ENCODE peak calls at places on chromosomes 1 and 21, in five cellular contexts. One of them, this sample, is unnamed.

GRCh38 chr21:44979687-44980561 is 40.1 kb downstream of the SLX9 start:
- DNase-seq in OCI-LY7: no peak
- DNase-seq in activated naive CD4-positive, alpha-beta T cell: no peak
- DNase-seq in body of pancreas: no peak
- DNase-seq in EL: no peak
- DNase-seq in this sample: no peak

GRCh38 chr1:207021876-207022596 is 10.5 kb downstream of the C1orf116 start:
- DNase-seq in OCI-LY7: no peak
- DNase-seq in activated naive CD4-positive, alpha-beta T cell: no peak
- DNase-seq in EL: no peak
- DNase-seq in body of pancreas: no peak
- DNase-seq in this sample: no peak

GRCh38 chr1:225691377-225691776 is 38.5 kb upstream of the ENAH start:
- DNase-seq in OCI-LY7: no peak
- DNase-seq in body of pancreas: peak; percentile 70
- DNase-seq in activated naive CD4-positive, alpha-beta T cell: no peak
- DNase-seq in EL: no peak
- DNase-seq in this sample: no peak

GRCh38 chr1:49765034-49765433 is 258.7 kb downstream of the AGBL4 start:
- DNase-seq in EL: no peak
- DNase-seq in OCI-LY7: no peak
- DNase-seq in body of pancreas: peak; percentile 76
- DNase-seq in activated naive CD4-positive, alpha-beta T cell: no peak
- DNase-seq in this sample: no peak

GRCh38 chr1:23466423-23466989 is 17.5 kb downstream of the ASAP3 start:
- DNase-seq in EL: no peak
- DNase-seq in OCI-LY7: no peak
- DNase-seq in body of pancreas: no peak
- DNase-seq in activated naive CD4-positive, alpha-beta T cell: no peak
- DNase-seq in this sample: no peak

GRCh38 chr1:247639381-247639981 is 34.1 kb downstream of the OR2G3 start:
- DNase-seq in OCI-LY7: no peak
- DNase-seq in EL: no peak
- DNase-seq in activated naive CD4-positive, alpha-beta T cell: no peak
- DNase-seq in body of pancreas: peak; percentile 77
- DNase-seq in this sample: no peak

GRCh38 chr1:159168043-159168442 is 3.4 kb upstream of the CADM3 start:
- DNase-seq in OCI-LY7: no peak
- DNase-seq in body of pancreas: no peak
- DNase-seq in activated naive CD4-positive, alpha-beta T cell: no peak
- DNase-seq in EL: no peak
- DNase-seq in this sample: no peak

GRCh38 chr1:201883786-201884185 is 4.9 kb upstream of the SHISA4 start:
- DNase-seq in body of pancreas: peak; percentile 59
- DNase-seq in activated naive CD4-positive, alpha-beta T cell: no peak
- DNase-seq in EL: peak; percentile 72
- DNase-seq in OCI-LY7: no peak
- DNase-seq in this sample: no peak

GRCh38 chr1:93847811-93848288 is 31.2 kb downstream of the DNTTIP2 start:
- DNase-seq in body of pancreas: peak; percentile 69
- DNase-seq in OCI-LY7: peak; percentile 68
- DNase-seq in EL: peak; percentile 83
- DNase-seq in activated naive CD4-positive, alpha-beta T cell: peak; percentile 52
- DNase-seq in this sample: peak; percentile 83

GRCh38 chr21:21688877-21689276 is 690.7 kb downstream of the NCAM2 start:
- DNase-seq in EL: peak; percentile 36
- DNase-seq in body of pancreas: no peak
- DNase-seq in OCI-LY7: no peak
- DNase-seq in activated naive CD4-positive, alpha-beta T cell: no peak
- DNase-seq in this sample: no peak

GRCh38 chr1:221776495-221777413 is 34.9 kb upstream of the DUSP10 start:
- DNase-seq in OCI-LY7: no peak
- DNase-seq in activated naive CD4-positive, alpha-beta T cell: no peak
- DNase-seq in body of pancreas: no peak
- DNase-seq in EL: no peak
- DNase-seq in this sample: no peak

GRCh38 chr1:67833595-67833926 is 294 bp upstream of the GNG12 start:
- DNase-seq in EL: peak; percentile 76
- DNase-seq in body of pancreas: no peak
- DNase-seq in OCI-LY7: no peak
- DNase-seq in activated naive CD4-positive, alpha-beta T cell: no peak
- DNase-seq in this sample: no peak

This sample was measured in A549.